ENCODE peak calls at places on chromosomes 16 and 17, in four cellular contexts. L, V, Y and W are unnamed samples.

GRCh38 chr17:73718912-73719311 is 74.7 kb upstream of the SDK2 start:
- DNase-seq in L (no peak), V (no peak), Y (no peak), W (peak; percentile 38)

GRCh38 chr16:14354561-14355351 is 275.3 kb downstream of the PARN start:
- DNase-seq in L (no peak), V (peak; percentile 49), Y (no peak), W (peak; percentile 66)

GRCh38 chr17:56185905-56186783 is 32.9 kb downstream of the ANKFN1 start:
- DNase-seq in L (no peak), V (no peak), Y (peak; percentile 84), W (peak; percentile 18)

GRCh38 chr17:48997103-48997826 is at the start of gene IGF2BP1:
- DNase-seq in L (peak; percentile 61), V (peak; percentile 95), Y (peak; percentile 80), W (peak; percentile 93)

GRCh38 chr17:6996256-6997111 is 635 bp downstream of the ALOX12 start:
- DNase-seq in L (no peak), V (no peak), Y (no peak), W (no peak)

GRCh38 chr16:15765880-15766279 is 90.9 kb downstream of the MYH11 start:
- DNase-seq in L (peak; percentile 64), V (peak; percentile 58), Y (peak; percentile 44), W (peak; percentile 84)

GRCh38 chr16:72908362-72908838 is 139.5 kb downstream of the ZFHX3 start:
- DNase-seq in L (no peak), V (no peak), Y (no peak), W (peak; percentile 65)

GRCh38 chr16:79610771-79611170 is 10.2 kb upstream of the MAF start:
- DNase-seq in L (no peak), V (no peak), Y (no peak), W (no peak)

GRCh38 chr17:2931426-2931825 is 132.0 kb downstream of the OR1D5 start:
- DNase-seq in L (no peak), V (no peak), Y (no peak), W (no peak)

GRCh38 chr17:28963841-28964240 is 12.5 kb upstream of the PHF12 start:
- DNase-seq in L (peak; percentile 4), V (no peak), Y (no peak), W (no peak)

GRCh38 chr17:81822996-81823799 is 9.9 kb downstream of the MCRIP1 start:
- DNase-seq in L (no peak), V (no peak), Y (no peak), W (no peak)

GRCh38 chr17:77846531-77847085 is 111.9 kb upstream of the TNRC6C start:
- DNase-seq in L (no peak), V (no peak), Y (no peak), W (peak; percentile 35)

GRCh38 chr17:81002409-81003361 is 11.0 kb downstream of the CHMP6 start:
- DNase-seq in L (peak; percentile 92), V (no peak), Y (peak; percentile 64), W (peak; percentile 48)

GRCh38 chr16:75224281-75224680 is 5.5 kb downstream of the CTRB1 start:
- DNase-seq in L (no peak), V (no peak), Y (no peak), W (no peak)

GRCh38 chr16:5412721-5413120 is 315.1 kb upstream of the EEF2KMT start:
- DNase-seq in L (peak; percentile 50), V (no peak), Y (no peak), W (no peak)

GRCh38 chr17:81481011-81481799 is 31.4 kb downstream of the ACTG1 start:
- DNase-seq in L (peak; percentile 99), V (peak; percentile 52), Y (peak; percentile 64), W (no peak)

GRCh38 chr16:89924298-89924924 is 1.3 kb downstream of the TUBB3 start:
- DNase-seq in L (peak; percentile 67), V (peak; percentile 58), Y (peak; percentile 16), W (peak; percentile 76)

GRCh38 chr17:18980682-18981384 is 23.7 kb downstream of the FAM83G start:
- DNase-seq in L (no peak), V (no peak), Y (no peak), W (no peak)

GRCh38 chr17:68612228-68612922 is 11.2 kb upstream of the FAM20A start:
- DNase-seq in L (no peak), V (no peak), Y (no peak), W (no peak)

GRCh38 chr17:36623281-36623680 is 21.9 kb downstream of the MRM1 start:
- DNase-seq in L (no peak), V (no peak), Y (no peak), W (no peak)

GRCh38 chr16:28495098-28495793 is 803 bp downstream of the APOBR start:
- DNase-seq in L (no peak), V (no peak), Y (no peak), W (peak; percentile 32)

GRCh38 chr17:79941088-79942010 is 94.3 kb downstream of the TBC1D16 start:
- DNase-seq in L (no peak), V (no peak), Y (no peak), W (no peak)

GRCh38 chr17:72527819-72528218 is 407.0 kb downstream of the SOX9 start:
- DNase-seq in L (no peak), V (no peak), Y (no peak), W (no peak)

GRCh38 chr17:71740866-71741265 is 380.0 kb upstream of the SOX9 start:
- DNase-seq in L (no peak), V (no peak), Y (no peak), W (no peak)

GRCh38 chr16:2829501-2830354 is at the start of gene ZG16B:
- DNase-seq in L (peak; percentile 64), V (no peak), Y (no peak), W (no peak)

GRCh38 chr17:63997341-63998048 is 656 bp upstream of the PRR29 start:
- DNase-seq in L (peak; percentile 20), V (no peak), Y (peak; percentile 47), W (no peak)

GRCh38 chr16:1150511-1150982 is 2.4 kb upstream of the CACNA1H start:
- DNase-seq in L (no peak), V (peak; percentile 81), Y (no peak), W (peak; percentile 38)

GRCh38 chr16:29806096-29806579 is at the start of gene MAZ:
- DNase-seq in L (peak; percentile 90), V (peak; percentile 96), Y (no peak), W (no peak)

GRCh38 chr17:48996696-48997102 is 486 bp upstream of the IGF2BP1 start:
- DNase-seq in L (no peak), V (no peak), Y (no peak), W (no peak)

GRCh38 chr16:53664724-53665345 is 38.8 kb downstream of the RPGRIP1L start:
- DNase-seq in L (no peak), V (no peak), Y (no peak), W (no peak)

GRCh38 chr17:50684288-50684611 is 23.5 kb downstream of the ANKRD40 start:
- DNase-seq in L (no peak), V (no peak), Y (no peak), W (no peak)

GRCh38 chr17:43416998-43417891 is 18.5 kb downstream of the ARL4D start:
- DNase-seq in L (no peak), V (peak; percentile 40), Y (no peak), W (no peak)

GRCh38 chr17:40025991-40026815 is 11.0 kb downstream of the CSF3 start:
- DNase-seq in L (no peak), V (no peak), Y (peak; percentile 71), W (no peak)

GRCh38 chr16:27721548-27722265 is 171.8 kb downstream of the KATNIP start:
- DNase-seq in L (peak; percentile 63), V (no peak), Y (no peak), W (peak; percentile 95)

GRCh38 chr16:51577621-51578303 is 426.7 kb upstream of the SALL1 start:
- DNase-seq in L (no peak), V (peak; percentile 20), Y (peak; percentile 37), W (no peak)

GRCh38 chr16:17360810-17361209 is 110.0 kb downstream of the XYLT1 start:
- DNase-seq in L (no peak), V (no peak), Y (no peak), W (peak; percentile 67)

GRCh38 chr16:24771132-24771778 is 41.8 kb downstream of the TNRC6A start:
- DNase-seq in L (no peak), V (no peak), Y (no peak), W (no peak)
- TF ChIP-seq MAX in L (no peak), V (no peak), Y (no peak), W (no peak)

DNA sequence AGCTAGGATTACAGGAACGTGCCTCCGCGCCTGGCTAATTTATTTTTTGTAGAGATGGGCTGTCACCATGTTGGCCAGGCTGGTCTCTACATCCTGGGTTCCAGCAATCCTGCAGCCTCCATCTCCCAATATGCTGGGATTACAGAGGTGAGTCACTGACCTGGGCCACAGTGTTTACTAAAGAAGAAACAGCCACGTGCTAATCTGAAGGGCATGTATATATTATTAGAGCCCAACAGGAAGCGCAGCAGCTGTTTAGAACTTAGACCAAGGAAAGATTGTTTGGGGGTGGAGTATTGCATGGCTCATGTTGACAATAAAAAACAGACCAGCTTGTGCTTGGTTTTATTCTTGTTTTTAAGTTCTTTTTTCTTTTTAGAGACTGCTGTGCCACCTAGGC is 60.2 kb downstream of the HAPSTR1 start:
- DNase-seq in L (no peak), V (no peak), Y (no peak), W (no peak)
- TF ChIP-seq MAX in L (no peak), V (no peak), Y (no peak), W (no peak)

DNA sequence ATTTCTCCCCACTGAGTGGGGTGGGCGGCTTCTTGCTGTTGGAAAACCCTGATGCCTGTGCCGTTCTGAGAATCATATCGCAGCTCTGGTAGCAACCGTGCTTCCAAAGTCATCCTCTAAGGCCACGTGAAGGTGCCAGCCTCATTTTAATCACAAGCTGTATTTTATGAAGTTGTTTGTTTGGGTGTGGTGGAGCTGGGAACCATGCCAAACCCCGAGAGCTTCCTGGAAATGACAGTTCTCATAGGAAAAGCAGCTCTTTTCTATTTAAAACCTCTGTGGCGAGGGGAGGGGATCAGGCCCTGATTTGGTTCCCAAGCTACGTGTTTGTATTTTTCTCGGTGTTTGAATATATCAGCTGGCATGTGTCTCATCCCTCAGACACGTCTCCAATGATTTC is 21.7 kb downstream of the KNOP1 start:
- DNase-seq in L (no peak), V (peak; percentile 82), Y (peak; percentile 94), W (no peak)
- TF ChIP-seq MAX in L (no peak), V (peak; percentile 50), Y (peak; percentile 55), W (no peak)

GRCh38 chr16:19288872-19289799 is 3.6 kb downstream of the CLEC19A start:
- DNase-seq in L (no peak), V (peak; percentile 66), Y (no peak), W (no peak)

GRCh38 chr16:19290860-19291259 is 5.3 kb downstream of the CLEC19A start:
- DNase-seq in L (no peak), V (no peak), Y (no peak), W (no peak)

GRCh38 chr16:19292186-19292585 is 6.7 kb downstream of the CLEC19A start:
- DNase-seq in L (no peak), V (no peak), Y (no peak), W (no peak)

GRCh38 chr16:19289805-19290490 is 4.4 kb downstream of the CLEC19A start:
- DNase-seq in L (peak; percentile 16), V (no peak), Y (no peak), W (no peak)

GRCh38 chr16:19291459-19291858 is 5.9 kb downstream of the CLEC19A start:
- DNase-seq in L (no peak), V (peak; percentile 60), Y (peak; percentile 15), W (no peak)
- TF ChIP-seq MAX in L (no peak), V (no peak), Y (no peak), W (no peak)